ENCODE peak calls at places on chromosome 14, in eight cellular contexts. J is heart left ventricle, U is AG09319, S is hepatocyte, V is dorsolateral prefrontal cortex, B is psoas muscle, N is mammary epithelial cell, R is DND-41. A is an unnamed sample.

GRCh38 chr14:90107789-90108188 is 46.0 kb downstream of the KCNK13 start:
- DNase-seq in B (no peak), S (no peak), R (no peak), N (no peak), U (no peak), V (no peak), J (no peak), A (no peak)

GRCh38 chr14:54488646-54489317 is at the start of gene GMFB:
- DNase-seq in V (peak; percentile 86), U (peak; percentile 90), R (peak; percentile 90), B (peak; percentile 97), J (peak; percentile 96), N (peak; percentile 95), S (peak; percentile 96), A (peak; percentile 95)

GRCh38 chr14:74945261-74945851 is 10.0 kb downstream of the PGF start:
- DNase-seq in U (no peak), V (no peak), N (no peak), J (no peak), S (peak; percentile 62), R (peak; percentile 32), B (peak; percentile 66), A (no peak)

GRCh38 chr14:29320261-29320660 is 553.7 kb downstream of the FOXG1 start:
- DNase-seq in V (no peak), U (no peak), B (no peak), R (no peak), S (peak; percentile 34), N (no peak), J (no peak), A (peak; percentile 9)

GRCh38 chr14:61620130-61620946 is 75.0 kb upstream of the HIF1A start:
- DNase-seq in S (peak; percentile 64), V (no peak), U (peak; percentile 87), B (no peak), R (no peak), J (no peak), N (peak; percentile 58), A (peak; percentile 98)

GRCh38 chr14:89826581-89826980 is 127.9 kb downstream of the EFCAB11 start:
- DNase-seq in V (no peak), S (no peak), J (no peak), U (no peak), N (peak; percentile 9), R (no peak), B (no peak), A (no peak)

GRCh38 chr14:77125275-77126073 is 16.1 kb downstream of the ZDHHC22 start:
- DNase-seq in R (no peak), U (no peak), N (no peak), V (no peak), B (no peak), J (no peak), S (no peak), A (no peak)

GRCh38 chr14:77882098-77882497 is 82.2 kb downstream of the ADCK1 start:
- DNase-seq in U (no peak), N (peak; percentile 18), V (no peak), S (peak; percentile 39), R (peak; percentile 61), J (peak; percentile 78), B (peak; percentile 54), A (no peak)

GRCh38 chr14:77409131-77409533 is 14.2 kb downstream of the NOXRED1 start:
- DNase-seq in J (no peak), B (no peak), N (peak; percentile 18), S (peak; percentile 37), V (no peak), R (no peak), U (no peak), A (no peak)

GRCh38 chr14:21978184-21978998 is 304.8 kb upstream of the OR4E1 start:
- DNase-seq in N (peak; percentile 16), S (peak; percentile 52), U (no peak), R (peak; percentile 77), J (no peak), B (no peak), V (no peak), A (peak; percentile 15)

GRCh38 chr14:83660597-83660996 is 1869.3 kb upstream of the FLRT2 start:
- DNase-seq in R (no peak), B (no peak), S (no peak), U (no peak), N (no peak), J (no peak), V (no peak), A (no peak)

GRCh38 chr14:55731881-55732498 is 152.0 kb downstream of the KTN1 start:
- DNase-seq in S (peak; percentile 53), R (peak; percentile 64), N (no peak), B (no peak), V (no peak), U (no peak), J (no peak), A (peak; percentile 37)
- TF ChIP-seq CTCF in S (peak; percentile 63), R (peak; percentile 73), N (peak; percentile 63), B (peak; percentile 38), V (peak; percentile 57), U (peak; percentile 58), J (peak; percentile 47), A (peak; percentile 70)

GRCh38 chr14:39704581-39704980 is 272.3 kb upstream of the FBXO33 start:
- DNase-seq in B (no peak), R (no peak), N (no peak), V (no peak), J (no peak), S (no peak), U (no peak), A (no peak)
- TF ChIP-seq CTCF in B (no peak), R (no peak), N (no peak), V (no peak), J (no peak), S (peak; percentile 17), U (no peak), A (no peak)

GRCh38 chr14:104343690-104344640 is 205.6 kb downstream of the KIF26A start:
- DNase-seq in U (no peak), N (no peak), B (no peak), J (peak; percentile 59), V (peak; percentile 42), S (no peak), R (no peak), A (no peak)

GRCh38 chr14:104342435-104343293 is 204.3 kb downstream of the KIF26A start:
- DNase-seq in N (no peak), J (no peak), S (no peak), V (no peak), B (no peak), R (no peak), U (no peak), A (no peak)

GRCh38 chr14:104339829-104340228 is 201.4 kb downstream of the KIF26A start:
- DNase-seq in S (no peak), J (no peak), V (no peak), U (no peak), R (no peak), N (no peak), B (no peak), A (no peak)

GRCh38 chr14:104343294-104343625 is 204.9 kb downstream of the KIF26A start:
- DNase-seq in S (no peak), R (no peak), J (no peak), V (no peak), U (no peak), N (no peak), B (no peak), A (no peak)

DNA sequence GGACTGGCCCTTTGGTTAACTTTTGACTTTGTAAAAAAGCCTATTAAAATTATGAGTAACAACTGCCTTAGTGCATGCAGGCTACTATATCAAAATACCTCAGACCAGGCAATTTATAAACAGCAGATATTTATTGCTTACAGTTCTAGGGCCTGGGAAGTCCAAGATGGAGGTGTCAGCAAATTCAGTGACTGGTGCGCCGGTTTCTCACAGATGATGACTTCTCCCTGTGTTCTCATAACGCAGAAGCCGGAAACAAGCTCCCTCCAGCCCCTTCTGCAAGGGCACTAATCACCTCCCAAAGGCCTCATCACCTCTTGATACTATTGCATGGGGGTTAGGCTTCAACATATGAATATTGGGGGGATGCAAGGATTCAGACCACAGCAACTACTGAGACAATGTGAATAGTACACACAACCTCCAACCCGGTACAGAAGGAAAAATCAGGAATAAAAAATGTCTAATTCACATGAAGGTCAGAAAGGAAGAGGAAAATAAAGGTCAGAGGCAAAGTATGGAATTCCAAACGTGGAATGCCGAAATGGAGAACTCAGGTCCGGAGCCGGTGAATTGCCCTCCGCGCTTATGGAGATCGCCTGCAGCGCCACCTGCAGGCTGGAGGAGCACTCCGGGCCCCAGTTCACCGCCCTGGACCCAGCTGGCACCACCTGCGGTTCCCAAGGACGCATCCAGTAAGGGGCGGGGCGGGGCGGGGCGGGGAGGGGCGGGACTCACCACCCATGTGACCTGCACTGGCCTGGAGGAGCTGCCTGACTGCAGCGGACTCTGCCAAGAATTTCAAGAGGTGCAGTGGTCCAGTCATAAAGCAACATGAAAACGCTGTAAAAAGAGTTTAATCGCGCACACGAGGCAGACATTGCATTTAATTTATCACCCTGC is 203.4 kb downstream of the KIF26A start:
- DNase-seq in V (no peak), B (no peak), S (peak; percentile 80), N (no peak), J (peak; percentile 77), U (no peak), R (no peak), A (peak; percentile 8)
- TF ChIP-seq CTCF in V (no peak), B (peak; percentile 34), S (peak; percentile 60), N (no peak), J (peak; percentile 36), U (no peak), R (peak; percentile 42), A (peak; percentile 24)

GRCh38 chr14:67584931-67585330 is 15.1 kb downstream of the PIGH start:
- DNase-seq in U (no peak), B (no peak), N (no peak), S (no peak), V (no peak), R (no peak), J (no peak), A (no peak)

GRCh38 chr14:67579636-67580035 is 20.4 kb downstream of the PIGH start:
- DNase-seq in J (no peak), R (no peak), U (no peak), S (no peak), N (no peak), V (no peak), B (no peak), A (no peak)

GRCh38 chr14:67583711-67584644 is 16.1 kb downstream of the PIGH start:
- DNase-seq in J (no peak), B (no peak), U (no peak), N (peak; percentile 32), V (no peak), R (peak; percentile 35), S (peak; percentile 67), A (peak; percentile 62)

GRCh38 chr14:67580336-67581230 is 19.5 kb downstream of the PIGH start:
- DNase-seq in R (no peak), B (no peak), N (no peak), J (no peak), U (no peak), S (peak; percentile 72), V (no peak), A (no peak)

GRCh38 chr14:67582061-67582460 is 18.0 kb downstream of the PIGH start:
- DNase-seq in J (no peak), S (no peak), V (no peak), U (no peak), B (no peak), R (no peak), N (no peak), A (no peak)
- TF ChIP-seq CTCF in J (no peak), S (no peak), V (no peak), U (no peak), B (no peak), R (peak; percentile 6), N (no peak), A (peak; percentile 10)

DNA sequence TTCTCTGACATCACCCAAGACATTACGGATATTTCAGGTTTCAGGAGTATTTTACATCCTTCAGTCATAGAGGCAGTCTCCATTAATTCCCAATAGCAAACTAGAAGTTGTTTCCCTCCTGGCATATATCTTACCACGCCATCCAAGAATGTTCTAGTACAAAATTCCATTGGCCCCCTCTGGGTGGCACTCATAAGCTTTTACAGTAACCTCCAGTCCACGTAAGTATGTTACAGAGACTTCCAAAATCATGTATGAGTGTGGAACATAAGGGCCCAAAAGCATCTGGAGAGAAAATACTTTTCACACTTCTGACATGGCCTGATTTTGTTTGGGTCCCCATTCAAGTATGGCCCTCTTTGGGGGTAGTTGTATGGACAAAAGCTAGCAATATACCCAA is 58.1 kb upstream of the DHRS4 start:
- DNase-seq in U (no peak), R (no peak), J (no peak), B (no peak), S (no peak), V (no peak), N (no peak), A (no peak)
- TF ChIP-seq CTCF in U (no peak), R (peak; percentile 20), J (no peak), B (no peak), S (no peak), V (no peak), N (no peak), A (peak; percentile 19)